ENCODE peak calls at places on chromosome 9, in eight cellular contexts. L, M, W, J, S, R, A and Y are unnamed samples.

GRCh38 chr9:33375841-33376321 is 26.5 kb downstream of the AQP7 start:
- DNase-seq in J (no peak), L (no peak), R (no peak), W (no peak), A (no peak), M (no peak), S (peak), Y (no peak)

GRCh38 chr9:83405674-83406255 is 132.4 kb downstream of the FRMD3 start:
- DNase-seq in W (no peak), S (peak), M (no peak), J (no peak), A (no peak), L (no peak), R (no peak), Y (no peak)

GRCh38 chr9:128902351-128903078 is 18.3 kb upstream of the PHYHD1 start:
- DNase-seq in S (no peak), R (no peak), J (peak), A (no peak), W (no peak), M (peak), L (peak), Y (peak)

GRCh38 chr9:77883846-77884771 is 147.5 kb downstream of the GNAQ start:
- DNase-seq in L (no peak), M (no peak), R (no peak), A (no peak), J (no peak), S (peak), W (peak), Y (no peak)

GRCh38 chr9:114656301-114656700 is 1.3 kb downstream of the TEX53 start:
- DNase-seq in M (no peak), R (no peak), A (no peak), S (no peak), W (no peak), L (no peak), J (no peak), Y (no peak)

GRCh38 chr9:112173489-112174222 is 1.4 kb downstream of the SUSD1 start:
- DNase-seq in W (no peak), A (no peak), R (no peak), L (no peak), S (no peak), J (no peak), M (no peak), Y (no peak)

GRCh38 chr9:129667378-129667777 is 1.9 kb downstream of the PRRX2 start:
- DNase-seq in M (no peak), W (no peak), L (no peak), A (no peak), J (no peak), R (no peak), S (no peak), Y (no peak)

GRCh38 chr9:127388037-127388855 is 8.7 kb upstream of the SLC2A8 start:
- DNase-seq in L (peak), M (no peak), S (peak), W (peak), A (no peak), J (peak), R (no peak), Y (peak)

GRCh38 chr9:107932036-107932435 is 442.5 kb upstream of the KLF4 start:
- DNase-seq in S (peak), A (no peak), L (no peak), J (no peak), M (no peak), W (no peak), R (no peak), Y (no peak)

GRCh38 chr9:94999832-95000231 is 273.3 kb downstream of the AOPEP start:
- DNase-seq in W (no peak), A (no peak), R (no peak), S (no peak), M (no peak), L (no peak), J (no peak), Y (no peak)

GRCh38 chr9:116494815-116495634 is 192.1 kb upstream of the TRIM32 start:
- DNase-seq in L (peak), J (no peak), R (peak), S (no peak), W (no peak), A (no peak), M (peak), Y (no peak)

GRCh38 chr9:35746583-35746982 is 2.4 kb downstream of the GBA2 start:
- DNase-seq in A (no peak), W (no peak), M (no peak), R (no peak), L (no peak), J (no peak), S (no peak), Y (no peak)

GRCh38 chr9:124040935-124041816 is 29.6 kb downstream of the LHX2 start:
- DNase-seq in L (no peak), W (no peak), J (peak), A (no peak), S (peak), R (peak), M (peak), Y (peak)

GRCh38 chr9:16625106-16625505 is 245.4 kb downstream of the BNC2 start:
- DNase-seq in W (no peak), J (no peak), L (no peak), R (no peak), M (no peak), A (no peak), S (no peak), Y (no peak)

GRCh38 chr9:137045294-137046093 is 483 bp downstream of the NPDC1 start:
- DNase-seq in W (no peak), A (no peak), J (no peak), R (peak), L (no peak), S (peak), M (peak), Y (no peak)

GRCh38 chr9:79687131-79687447 is 115.3 kb downstream of the TLE4 start:
- DNase-seq in R (no peak), J (no peak), S (no peak), M (peak), L (no peak), W (no peak), A (no peak), Y (no peak)

GRCh38 chr9:121835581-121836381 is 184.3 kb downstream of the DAB2IP start:
- DNase-seq in L (no peak), J (no peak), A (no peak), R (no peak), S (no peak), W (no peak), M (no peak), Y (no peak)

GRCh38 chr9:84322830-84323229 is 17.7 kb downstream of the SLC28A3 start:
- DNase-seq in J (no peak), L (no peak), S (peak), A (no peak), M (no peak), W (no peak), R (no peak), Y (no peak)

GRCh38 chr9:38309324-38310195 is 82.9 kb upstream of the ALDH1B1 start:
- DNase-seq in L (no peak), J (no peak), M (no peak), S (no peak), R (no peak), A (no peak), W (no peak), Y (no peak)

GRCh38 chr9:91515074-91515687 is 91.5 kb upstream of the NFIL3 start:
- DNase-seq in S (peak), L (no peak), J (peak), A (no peak), W (peak), M (peak), R (no peak), Y (no peak)

GRCh38 chr9:84230355-84231136 is 110.0 kb downstream of the SLC28A3 start:
- DNase-seq in S (peak), M (no peak), L (no peak), R (no peak), W (peak), A (no peak), J (no peak), Y (no peak)

GRCh38 chr9:28073278-28073677 is 500.0 kb upstream of the C9orf72 start:
- DNase-seq in S (peak), W (no peak), A (peak), M (peak), L (no peak), J (no peak), R (peak), Y (no peak)

GRCh38 chr9:135600296-135600805 is 38.8 kb downstream of the PAEP start:
- DNase-seq in M (peak), S (no peak), L (no peak), J (no peak), R (no peak), A (no peak), W (no peak), Y (no peak)

GRCh38 chr9:77954619-77955018 is 77.0 kb downstream of the GNAQ start:
- DNase-seq in S (no peak), W (no peak), L (no peak), A (no peak), J (no peak), R (no peak), M (no peak), Y (no peak)

GRCh38 chr9:92609142-92609500 is 60.8 kb downstream of the IPPK start:
- DNase-seq in S (peak), W (no peak), J (no peak), R (no peak), L (no peak), M (peak), A (peak), Y (no peak)

GRCh38 chr9:135069556-135070197 is 17.8 kb upstream of the OLFM1 start:
- DNase-seq in S (no peak), L (no peak), A (no peak), R (no peak), M (no peak), W (no peak), J (no peak), Y (no peak)

GRCh38 chr9:18043978-18044377 is 430.0 kb upstream of the ADAMTSL1 start:
- DNase-seq in W (no peak), S (no peak), J (no peak), R (no peak), M (no peak), L (no peak), A (no peak), Y (no peak)

GRCh38 chr9:8963882-8964281 is 1164.3 kb upstream of the DMAC1 start:
- DNase-seq in J (no peak), S (no peak), W (no peak), A (no peak), R (no peak), M (no peak), L (no peak), Y (no peak)

GRCh38 chr9:78902051-78902450 is 605.1 kb downstream of the PSAT1 start:
- DNase-seq in M (no peak), W (no peak), L (no peak), R (no peak), S (no peak), J (no peak), A (no peak), Y (no peak)

GRCh38 chr9:130918870-130919558 is 20.0 kb downstream of the FIBCD1 start:
- DNase-seq in L (no peak), W (no peak), S (no peak), J (no peak), R (no peak), A (no peak), M (no peak), Y (no peak)